ENCODE peak calls at places on chromosome 20, in seven cellular contexts. F is mucosa of gallbladder, B is HL-60, U is kidney tubule cell, T is NCI-H69, S is Calu3, A is dermis blood vessel endothelial cell. N is an unnamed sample.

GRCh38 chr20:50107796-50108331 is 5.1 kb downstream of the UBE2V1 start:
- DNase-seq in F (no peak), B (no peak), U (no peak), T (no peak), S (no peak), A (no peak), N (no peak)

GRCh38 chr20:19874328-19874727 is 116.3 kb downstream of the RIN2 start:
- DNase-seq in F (no peak), B (no peak), U (peak; percentile 17), T (peak; percentile 37), S (no peak), A (no peak), N (no peak)

GRCh38 chr20:3238616-3239025 is 369 bp downstream of the SLC4A11 start:
- DNase-seq in F (no peak), B (peak; percentile 27), U (no peak), T (peak; percentile 54), S (peak; percentile 42), A (peak; percentile 36), N (peak; percentile 38)

GRCh38 chr20:62344092-62344491 is 23.0 kb downstream of the LAMA5 start:
- DNase-seq in F (no peak), B (no peak), U (no peak), T (no peak), S (no peak), A (no peak), N (no peak)

GRCh38 chr20:58839474-58839874 is 11.2 kb downstream of the GNAS-AS1 start:
- DNase-seq in F (no peak), B (peak; percentile 38), U (peak; percentile 32), T (no peak), S (peak; percentile 44), A (peak; percentile 53), N (peak; percentile 11)

GRCh38 chr20:371755-372542 is 8.6 kb upstream of the TRIB3 start:
- DNase-seq in F (no peak), B (peak; percentile 92), U (peak; percentile 68), T (no peak), S (peak; percentile 83), A (peak; percentile 95), N (no peak)

GRCh38 chr20:21240394-21240793 is 62.7 kb upstream of the XRN2 start:
- DNase-seq in F (no peak), B (no peak), U (no peak), T (peak; percentile 30), S (no peak), A (no peak), N (no peak)

GRCh38 chr20:12564982-12565381 is 443.8 kb upstream of the SPTLC3 start:
- DNase-seq in F (no peak), B (no peak), U (no peak), T (no peak), S (no peak), A (no peak), N (no peak)

GRCh38 chr20:20410678-20411077 is 42.8 kb downstream of the INSM1 start:
- DNase-seq in F (peak; percentile 81), B (no peak), U (no peak), T (peak; percentile 98), S (no peak), A (peak; percentile 9), N (no peak)

GRCh38 chr20:24102749-24103148 is 114.2 kb upstream of the GGTLC1 start:
- DNase-seq in F (no peak), B (no peak), U (peak; percentile 53), T (no peak), S (no peak), A (peak; percentile 71), N (no peak)

GRCh38 chr20:50415516-50416268 is 94.5 kb upstream of the PTPN1 start:
- DNase-seq in F (peak; percentile 98), B (no peak), U (peak; percentile 84), T (no peak), S (peak; percentile 99), A (peak; percentile 71), N (no peak)

GRCh38 chr20:45821942-45822341 is 5.2 kb downstream of the TNNC2 start:
- DNase-seq in F (no peak), B (no peak), U (no peak), T (peak; percentile 81), S (no peak), A (no peak), N (no peak)

GRCh38 chr20:50535162-50535561 is 25.0 kb downstream of the PTPN1 start:
- DNase-seq in F (no peak), B (no peak), U (no peak), T (no peak), S (no peak), A (no peak), N (no peak)

GRCh38 chr20:53975761-53976160 is 94.6 kb downstream of the BCAS1 start:
- DNase-seq in F (no peak), B (no peak), U (no peak), T (no peak), S (no peak), A (no peak), N (no peak)

GRCh38 chr20:33262658-33263065 is 20.4 kb upstream of the BPIFB1 start:
- DNase-seq in F (peak; percentile 41), B (peak; percentile 89), U (peak; percentile 68), T (peak; percentile 86), S (peak; percentile 81), A (peak; percentile 68), N (no peak)

GRCh38 chr20:1155342-1155741 is 29.4 kb downstream of the TMEM74B start:
- DNase-seq in F (no peak), B (no peak), U (no peak), T (no peak), S (no peak), A (no peak), N (no peak)

GRCh38 chr20:62382306-62383198 is 4.4 kb upstream of the RPS21 start:
- DNase-seq in F (peak; percentile 70), B (peak; percentile 81), U (peak; percentile 83), T (peak; percentile 73), S (peak; percentile 98), A (peak; percentile 89), N (peak; percentile 73)

GRCh38 chr20:59726196-59726595 is 121.9 kb downstream of the PHACTR3 start:
- DNase-seq in F (no peak), B (no peak), U (no peak), T (no peak), S (no peak), A (no peak), N (no peak)

GRCh38 chr20:32858189-32858588 is 534 bp upstream of the EFCAB8 start:
- DNase-seq in F (no peak), B (no peak), U (no peak), T (no peak), S (no peak), A (no peak), N (no peak)

GRCh38 chr20:59431014-59431413 is 130.6 kb downstream of the EDN3 start:
- DNase-seq in F (no peak), B (no peak), U (no peak), T (no peak), S (no peak), A (no peak), N (no peak)

GRCh38 chr20:1934162-1934561 is 39.0 kb downstream of the SIRPA start:
- DNase-seq in F (no peak), B (no peak), U (no peak), T (no peak), S (no peak), A (no peak), N (no peak)

GRCh38 chr20:31569163-31570020 is 35.7 kb upstream of the ID1 start:
- DNase-seq in F (peak; percentile 40), B (peak; percentile 43), U (peak; percentile 57), T (peak; percentile 78), S (peak; percentile 85), A (peak; percentile 77), N (peak; percentile 29)

GRCh38 chr20:43691928-43692524 is 25.1 kb downstream of the MYBL2 start:
- DNase-seq in F (peak; percentile 25), B (peak; percentile 68), U (peak; percentile 52), T (peak; percentile 40), S (peak; percentile 83), A (peak; percentile 60), N (peak; percentile 29)

GRCh38 chr20:10115021-10115420 is 80.2 kb downstream of the ANKEF1 start:
- DNase-seq in F (no peak), B (no peak), U (peak; percentile 61), T (no peak), S (no peak), A (no peak), N (no peak)

GRCh38 chr20:3116341-3116740 is 31.8 kb upstream of the AVP start:
- DNase-seq in F (no peak), B (no peak), U (no peak), T (no peak), S (no peak), A (no peak), N (no peak)